ENCODE peak calls at places on chromosomes 13 and 19, in four cellular contexts. X is PC-9, F is H1, C is MM.1S. G is an unnamed sample. For H3K9me3, the result is how much of the 10 kb centered on the place peaks cover.

GRCh38 chr13:29369060-29369743 is 226.3 kb downstream of the SLC7A1 start:
- DNase-seq in X (peak), F (no peak), C (peak), G (peak)

GRCh38 chr13:31234729-31235128 is 35.0 kb downstream of the B3GLCT start:
- DNase-seq in X (no peak), F (no peak), C (no peak), G (peak)

GRCh38 chr19:35513975-35514809 is 743 bp upstream of the DMKN start:
- DNase-seq in X (peak), F (peak), C (no peak), G (no peak)

GRCh38 chr19:51123381-51124186 is 1.1 kb upstream of the SIGLEC9 start:
- DNase-seq in X (no peak), F (no peak), C (no peak), G (no peak)

GRCh38 chr13:94323746-94324408 is 155.6 kb downstream of the DCT start:
- DNase-seq in X (no peak), F (no peak), C (no peak), G (peak)

GRCh38 chr13:46575843-46576242 is 22.9 kb downstream of the LRCH1 start:
- DNase-seq in X (no peak), F (no peak), C (no peak), G (no peak)

GRCh38 chr19:7349961-7350711 is 1.4 kb downstream of the ARHGEF18 start:
- DNase-seq in X (no peak), F (no peak), C (no peak), G (no peak)

GRCh38 chr19:16143399-16144215 is at the start of gene HSH2D:
- DNase-seq in X (peak), F (peak), C (peak), G (no peak)

GRCh38 chr19:1884291-1884718 is 991 bp downstream of the ABHD17A start:
- DNase-seq in X (peak), F (no peak), C (peak), G (no peak)

GRCh38 chr13:49292742-49293498 is 45.2 kb downstream of the CDADC1 start:
- DNase-seq in X (no peak), F (no peak), C (no peak), G (peak)

GRCh38 chr13:35891973-35892441 is 239.2 kb downstream of the DCLK1 start:
- DNase-seq in X (peak), F (no peak), C (no peak), G (no peak)

GRCh38 chr13:40519637-40520036 is 146.8 kb downstream of the FOXO1 start:
- DNase-seq in X (no peak), F (no peak), C (no peak), G (no peak)

GRCh38 chr19:33815410-33816340 is 19.0 kb downstream of the KCTD15 start:
- DNase-seq in X (no peak), F (no peak), C (no peak), G (peak)

GRCh38 chr19:45640849-45641273 is 1.7 kb upstream of the EML2 start:
- DNase-seq in X (no peak), F (peak), C (no peak), G (no peak)

GRCh38 chr13:109779074-109779473 is 7.3 kb downstream of the IRS2 start:
- DNase-seq in X (no peak), F (no peak), C (no peak), G (peak)

GRCh38 chr13:64446372-64446771 is 2783.8 kb downstream of the PCDH9 start:
- DNase-seq in X (peak), F (no peak), C (no peak), G (peak)

GRCh38 chr13:108326318-108326717 is 56.8 kb downstream of the TNFSF13B start:
- DNase-seq in X (no peak), F (no peak), C (peak), G (peak)

GRCh38 chr13:59746291-59746962 is 417.3 kb downstream of the DIAPH3 start:
- DNase-seq in X (no peak), F (no peak), C (peak), G (no peak)

GRCh38 chr13:95388420-95389079 is 87.3 kb upstream of the ABCC4 start:
- DNase-seq in X (no peak), F (no peak), C (no peak), G (no peak)

GRCh38 chr19:974564-975257 is 9.4 kb upstream of the WDR18 start:
- DNase-seq in X (no peak), F (no peak), C (no peak), G (no peak)

GRCh38 chr13:46643165-46643777 is 90.3 kb downstream of the LRCH1 start:
- DNase-seq in X (no peak), F (no peak), C (no peak), G (no peak)

GRCh38 chr19:51799998-51800848 is 5.3 kb downstream of the FPR3 start:
- DNase-seq in X (no peak), F (no peak), C (no peak), G (no peak)

GRCh38 chr19:379796-380195 is 29.2 kb downstream of the C2CD4C start:
- DNase-seq in X (no peak), F (no peak), C (no peak), G (no peak)

GRCh38 chr19:27765912-27766725 is 1446.8 kb downstream of the UQCRFS1 start:
- DNase-seq in X (no peak), F (no peak), C (no peak), G (no peak)

GRCh38 chr19:3977242-3978143 is 6.6 kb upstream of the DAPK3 start:
- DNase-seq in X (no peak), F (peak), C (no peak), G (no peak)

GRCh38 chr19:44770550-44771257 is 7.0 kb upstream of the CBLC start:
- DNase-seq in X (peak), F (peak), C (peak), G (peak)

GRCh38 chr19:54209058-54209747 is 8.5 kb downstream of the RPS9 start:
- DNase-seq in X (peak), F (peak), C (no peak), G (no peak)

GRCh38 chr19:42086188-42086736 is 10.3 kb downstream of the ZNF574 start:
- DNase-seq in X (no peak), F (no peak), C (no peak), G (no peak)

GRCh38 chr19:29003641-29004409 is 209.1 kb downstream of the UQCRFS1 start:
- DNase-seq in X (no peak), F (no peak), C (no peak), G (no peak)

GRCh38 chr13:60755380-60756163 is 358.6 kb downstream of the TDRD3 start:
- DNase-seq in X (peak), F (no peak), C (no peak), G (no peak)

GRCh38 chr13:108959254-108959653 is 329.8 kb downstream of the MYO16 start:
- DNase-seq in X (no peak), F (no peak), C (no peak), G (no peak)

GRCh38 chr19:40718774-40719391 is 2.0 kb downstream of the ITPKC start:
- DNase-seq in X (peak), F (no peak), C (no peak), G (no peak)

DNA sequence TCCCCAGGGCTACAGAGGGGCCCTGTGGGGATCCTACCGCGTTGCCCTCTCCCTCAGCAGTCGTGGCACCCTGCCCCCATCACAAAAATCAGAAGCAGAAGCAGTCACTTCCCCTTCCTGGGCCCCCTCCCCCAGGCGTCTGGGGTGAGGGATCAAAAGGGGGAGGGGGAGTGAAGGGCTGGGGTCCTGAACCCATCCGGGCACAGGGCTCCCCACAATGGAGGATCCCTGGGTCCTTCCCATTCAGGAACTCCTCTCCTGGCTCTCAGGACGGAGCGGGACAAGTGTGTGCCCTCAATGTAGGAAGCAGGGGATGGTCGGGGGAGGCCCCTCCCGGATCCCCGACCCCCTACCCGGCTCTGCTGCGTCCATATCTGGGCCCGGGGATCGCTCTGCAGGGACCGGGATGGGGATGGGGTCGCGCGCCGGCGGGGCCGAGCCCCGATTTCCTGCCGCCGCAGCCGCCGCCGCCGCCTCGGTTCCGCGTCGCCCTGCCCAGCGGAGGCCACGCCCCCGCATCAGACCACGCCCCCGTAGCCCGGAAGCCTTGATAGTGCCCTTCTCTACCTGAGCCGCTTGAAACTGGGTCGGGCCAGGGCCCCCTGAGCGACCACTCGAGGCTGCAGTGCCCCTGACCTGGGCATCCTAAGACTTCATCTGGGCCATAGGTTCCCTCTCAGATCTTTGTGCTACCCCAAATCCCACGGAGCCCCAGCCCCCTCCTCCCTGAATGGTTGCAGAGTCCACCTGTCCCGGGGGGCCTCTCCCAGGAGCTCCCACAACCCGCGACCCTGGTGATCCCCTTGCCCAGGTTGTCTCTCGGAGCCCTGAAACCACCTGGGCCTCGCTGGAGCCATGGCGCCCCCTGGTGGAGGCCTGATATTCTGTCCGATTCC is at the start of gene GMIP:
- DNase-seq in X (peak), F (peak), C (peak), G (peak)
- TF ChIP-seq CTCF in X (peak), F (peak), C (peak), G (peak)

DNA sequence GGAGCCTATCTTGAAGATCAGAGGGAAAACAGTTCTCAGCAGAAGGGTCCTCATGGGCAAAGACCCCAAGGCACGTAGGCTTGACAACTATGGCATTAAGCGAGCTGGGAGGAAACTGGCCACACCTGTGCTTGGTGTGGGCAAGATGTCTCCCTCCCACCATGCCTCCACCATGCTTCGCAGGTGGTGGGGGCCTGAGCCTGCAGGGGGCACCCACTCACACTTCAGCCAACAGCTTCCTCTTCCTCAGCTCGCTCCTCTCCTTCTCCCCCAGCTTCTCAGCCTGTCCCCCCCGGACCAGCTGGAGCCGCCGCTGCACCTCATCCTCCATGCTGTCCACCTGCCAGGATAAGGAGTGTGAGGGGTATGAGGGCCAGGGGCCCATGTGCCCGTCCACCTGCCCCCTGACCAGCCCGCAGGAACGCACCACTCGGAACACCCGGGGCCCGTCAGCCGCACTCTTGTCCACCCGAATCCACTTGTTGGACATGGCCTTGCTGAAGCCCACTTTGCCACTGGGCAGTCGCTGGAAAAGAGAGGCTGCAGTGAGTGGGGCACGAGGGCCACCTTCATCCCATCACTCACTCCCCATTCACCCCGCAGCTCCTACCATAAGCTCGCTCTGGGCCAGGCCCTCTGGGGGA is 3.4 kb downstream of the FARSA start:
- DNase-seq in X (no peak), F (no peak), C (no peak), G (no peak)
- H3K9me3 ChIP-seq in X (under half), F (under half), C (under half), G (under half)

DNA sequence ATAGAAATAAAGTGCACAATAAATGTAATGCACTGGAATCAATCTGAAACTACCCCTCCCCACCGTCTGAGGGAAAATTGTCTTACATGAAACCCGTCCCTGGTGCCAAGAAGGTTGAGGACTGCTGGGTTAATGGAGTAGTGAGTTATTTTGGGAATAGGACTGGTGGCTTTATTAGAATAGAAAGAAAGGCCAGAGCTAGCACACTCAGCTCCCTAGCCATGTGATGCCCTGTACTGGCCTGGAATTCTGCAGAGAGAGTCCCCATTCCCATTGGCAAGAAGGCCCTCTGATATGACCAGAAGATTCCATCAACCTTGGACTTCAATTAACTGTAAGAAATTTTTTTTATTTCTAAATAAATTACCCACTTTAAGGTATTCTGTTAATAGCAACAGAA is 393.5 kb upstream of the PCDH9 start:
- DNase-seq in X (no peak), F (no peak), C (no peak), G (no peak)
- TF ChIP-seq EZH2 in X (no peak), F (no peak), C (no peak), G (no peak)

GRCh38 chr13:51761638-51762350 is 42.2 kb downstream of the DHRS12 start:
- DNase-seq in X (no peak), F (no peak), C (no peak), G (no peak)
- TF ChIP-seq CTCF in X (no peak), F (no peak), C (no peak), G (no peak)

GRCh38 chr13:20594276-20594675 is 27.3 kb downstream of the IFT88 start:
- DNase-seq in X (no peak), F (no peak), C (no peak), G (no peak)
- H3K9me3 ChIP-seq in X (under half), F (under half), C (under half), G (under half)

GRCh38 chr19:47023448-47023794 is 3.8 kb downstream of the NPAS1 start:
- DNase-seq in X (no peak), F (no peak), C (no peak), G (peak)
- TF ChIP-seq EZH2 in X (no peak), F (no peak), C (no peak), G (no peak)

GRCh38 chr13:113090806-113091205 is 14.8 kb upstream of the F7 start:
- DNase-seq in X (no peak), F (no peak), C (no peak), G (no peak)
- TF ChIP-seq CTCF in X (no peak), F (no peak), C (no peak), G (no peak)

GRCh38 chr13:19156013-19156825 is 25.4 kb downstream of the TUBA3C start:
- DNase-seq in X (no peak), F (no peak), C (no peak), G (no peak)
- H3K9me3 ChIP-seq in X (under half), F (half or more), C (under half), G (under half)

GRCh38 chr19:14267224-14267741 is 61.3 kb upstream of the ADGRL1 start:
- DNase-seq in X (no peak), F (no peak), C (no peak), G (no peak)

GRCh38 chr19:14265285-14266036 is 59.5 kb upstream of the ADGRL1 start:
- DNase-seq in X (no peak), F (peak), C (no peak), G (no peak)
- TF ChIP-seq EZH2 in X (no peak), F (peak), C (no peak), G (no peak)

G was measured in A673.